ENCODE peak calls at places on chromosomes 1 and 21, in seven cellular contexts. K, E, A, F, J, T and V are unnamed samples.

GRCh38 chr1:119188926-119189325 is 48.5 kb upstream of the WARS2 start:
- DNase-seq in K (no peak), E (peak), A (no peak), F (no peak), J (no peak), T (no peak), V (no peak)

GRCh38 chr1:48493970-48494769 is 22.2 kb upstream of the SPATA6 start:
- DNase-seq in K (no peak), E (peak), A (peak), F (no peak), J (peak), T (no peak), V (peak)

GRCh38 chr1:1033731-1034437 is 14.0 kb downstream of the AGRN start:
- DNase-seq in K (no peak), E (no peak), A (no peak), F (no peak), J (no peak), T (no peak), V (peak)

GRCh38 chr1:65421341-65422174 is 1.1 kb downstream of the LEPR start:
- DNase-seq in K (no peak), E (no peak), A (no peak), F (no peak), J (peak), T (no peak), V (no peak)

GRCh38 chr1:154847891-154848290 is 22.2 kb downstream of the KCNN3 start:
- DNase-seq in K (no peak), E (peak), A (peak), F (no peak), J (no peak), T (no peak), V (no peak)

GRCh38 chr1:39360726-39361125 is 130.7 kb upstream of the BMP8A start:
- DNase-seq in K (no peak), E (peak), A (no peak), F (no peak), J (no peak), T (no peak), V (no peak)

GRCh38 chr1:29590583-29591555 is 354.5 kb downstream of the PTPRU start:
- DNase-seq in K (no peak), E (peak), A (no peak), F (no peak), J (peak), T (no peak), V (no peak)

GRCh38 chr1:91217911-91218310 is 186.7 kb downstream of the HFM1 start:
- DNase-seq in K (no peak), E (no peak), A (no peak), F (no peak), J (no peak), T (no peak), V (no peak)

GRCh38 chr1:199978408-199978940 is 49.0 kb upstream of the NR5A2 start:
- DNase-seq in K (no peak), E (peak), A (no peak), F (no peak), J (no peak), T (no peak), V (no peak)

GRCh38 chr21:42781150-42781980 is 98.0 kb downstream of the WDR4 start:
- DNase-seq in K (peak), E (peak), A (peak), F (no peak), J (no peak), T (no peak), V (peak)

GRCh38 chr1:110189181-110189580 is 20.9 kb upstream of the KCNC4 start:
- DNase-seq in K (no peak), E (no peak), A (no peak), F (no peak), J (no peak), T (no peak), V (no peak)

GRCh38 chr1:197173571-197174482 is 27.4 kb upstream of the ASPM start:
- DNase-seq in K (peak), E (peak), A (peak), F (no peak), J (peak), T (no peak), V (no peak)

GRCh38 chr1:171055966-171056643 is 34.6 kb upstream of the FMO3 start:
- DNase-seq in K (no peak), E (peak), A (no peak), F (no peak), J (no peak), T (no peak), V (no peak)

GRCh38 chr1:13498553-13498952 is 15.2 kb downstream of the LRRC38 start:
- DNase-seq in K (no peak), E (no peak), A (no peak), F (no peak), J (no peak), T (no peak), V (peak)

GRCh38 chr1:153903841-153904455 is 18.8 kb downstream of the GATAD2B start:
- DNase-seq in K (no peak), E (peak), A (no peak), F (no peak), J (no peak), T (no peak), V (no peak)

GRCh38 chr1:89939059-89939570 is 55.8 kb upstream of the ZNF326 start:
- DNase-seq in K (no peak), E (no peak), A (no peak), F (no peak), J (no peak), T (no peak), V (no peak)

DNA sequence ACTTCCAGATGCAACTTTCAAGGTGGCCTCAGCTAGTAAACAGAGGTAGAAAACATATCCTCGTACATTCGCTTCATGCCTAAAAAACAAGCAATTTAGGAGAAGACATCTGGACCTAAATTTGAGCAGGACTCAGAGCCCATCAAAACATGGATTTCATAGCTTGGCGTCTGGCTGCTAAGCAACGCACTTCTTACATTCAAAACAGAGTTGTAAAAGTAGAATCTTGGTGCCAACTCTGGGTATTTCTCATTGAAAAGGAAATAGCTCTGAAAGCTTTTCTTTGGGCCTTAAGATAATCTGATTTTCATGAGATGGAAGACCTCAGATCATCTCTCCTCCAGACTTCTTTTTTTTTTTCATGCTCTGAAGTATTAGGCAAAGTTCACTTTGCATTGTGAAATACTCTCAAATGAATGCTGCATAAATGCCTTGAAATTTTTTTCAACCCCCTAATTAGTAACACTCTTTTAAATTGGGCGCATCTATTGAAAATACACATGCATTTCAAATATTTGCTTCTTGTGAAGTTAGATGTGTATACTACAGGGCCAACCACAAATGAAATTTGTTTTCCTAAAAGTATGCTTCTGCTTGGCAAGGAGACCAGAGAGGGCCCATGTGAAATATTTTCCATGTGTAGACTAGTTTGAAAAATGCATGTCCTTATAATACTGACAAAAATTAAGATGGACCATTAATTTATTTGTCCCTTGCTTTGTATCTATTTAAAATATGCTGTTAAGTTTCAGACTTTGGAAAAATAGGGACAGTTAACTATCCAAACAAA is 4.2 kb downstream of the ADAMTS5 start:
- DNase-seq in K (no peak), E (peak), A (no peak), F (no peak), J (no peak), T (no peak), V (no peak)
- H3K4me3 ChIP-seq in K (no peak), E (peak), A (no peak), F (no peak), J (peak), T (no peak), V (no peak)

GRCh38 chr1:35925741-35926140 is 5.2 kb upstream of the AGO3 start:
- DNase-seq in K (no peak), E (peak), A (no peak), F (no peak), J (peak), T (no peak), V (no peak)
- TF ChIP-seq EZH2 in K (no peak), E (no peak), A (no peak), F (no peak), J (no peak), T (no peak), V (no peak)

GRCh38 chr1:10814312-10814711 is 17.9 kb upstream of the CASZ1 start:
- DNase-seq in K (no peak), E (no peak), A (no peak), F (no peak), J (no peak), T (no peak), V (no peak)

GRCh38 chr1:10815863-10816195 is 19.4 kb upstream of the CASZ1 start:
- DNase-seq in K (no peak), E (no peak), A (no peak), F (no peak), J (no peak), T (no peak), V (no peak)

GRCh38 chr1:10814954-10815862 is 18.8 kb upstream of the CASZ1 start:
- DNase-seq in K (no peak), E (no peak), A (peak), F (no peak), J (no peak), T (no peak), V (peak)

GRCh38 chr1:10813801-10814200 is 17.4 kb upstream of the CASZ1 start:
- DNase-seq in K (no peak), E (no peak), A (no peak), F (no peak), J (no peak), T (no peak), V (no peak)

GRCh38 chr1:10812387-10812915 is 16.0 kb upstream of the CASZ1 start:
- DNase-seq in K (no peak), E (no peak), A (no peak), F (no peak), J (no peak), T (no peak), V (no peak)
- H3K4me3 ChIP-seq in K (no peak), E (no peak), A (no peak), F (no peak), J (no peak), T (no peak), V (no peak)

GRCh38 chr1:85048296-85049064 is at the start of gene MCOLN3:
- DNase-seq in K (peak), E (peak), A (peak), F (peak), J (no peak), T (no peak), V (peak)
- TF ChIP-seq EZH2 in K (no peak), E (peak), A (peak), F (peak), J (no peak), T (peak), V (peak)

GRCh38 chr1:98001764-98002163 is 80.9 kb upstream of the DPYD start:
- DNase-seq in K (no peak), E (peak), A (no peak), F (no peak), J (no peak), T (no peak), V (peak)
- H3K4me3 ChIP-seq in K (no peak), E (no peak), A (no peak), F (no peak), J (no peak), T (no peak), V (no peak)